ENCODE peak calls at places on chromosomes 12 and 14, in eight cellular contexts. Y, G, V, T, B, J, K and P are unnamed samples.

GRCh38 chr12:93090768-93091172 is 161.7 kb upstream of the EEA1 start:
- DNase-seq in J (no peak), Y (no peak), T (no peak), V (peak), K (peak), B (no peak), G (no peak), P (no peak)

GRCh38 chr12:119115296-119115905 is 63.3 kb upstream of the HSPB8 start:
- DNase-seq in V (peak), Y (no peak), T (no peak), B (peak), G (no peak), K (peak), J (no peak), P (no peak)

GRCh38 chr12:122374707-122375106 is 47.8 kb downstream of the CLIP1 start:
- DNase-seq in B (no peak), T (no peak), V (no peak), Y (no peak), K (no peak), J (no peak), G (no peak), P (no peak)

GRCh38 chr12:121138284-121138683 is 5.6 kb downstream of the P2RX7 start:
- DNase-seq in B (no peak), Y (no peak), V (no peak), G (no peak), K (no peak), J (no peak), T (no peak), P (no peak)

GRCh38 chr14:103084021-103084919 is at the start of gene LBHD2:
- DNase-seq in V (peak), B (no peak), T (peak), J (no peak), G (no peak), K (peak), Y (no peak), P (no peak)

GRCh38 chr14:75428230-75429104 is 645 bp downstream of the JDP2 start:
- DNase-seq in K (no peak), V (peak), B (no peak), Y (no peak), T (peak), G (no peak), J (no peak), P (peak)

GRCh38 chr14:106820119-106820518 is 1293.7 kb downstream of the TMEM121 start:
- DNase-seq in B (no peak), T (no peak), G (no peak), J (no peak), V (no peak), Y (no peak), K (no peak), P (no peak)

GRCh38 chr14:104600141-104600643 is 4.4 kb downstream of the TMEM179 start:
- DNase-seq in Y (no peak), V (peak), G (no peak), J (no peak), T (peak), K (no peak), B (no peak), P (no peak)

GRCh38 chr12:109888179-109889020 is 8.1 kb upstream of the GLTP start:
- DNase-seq in G (no peak), B (peak), Y (peak), T (no peak), V (peak), J (no peak), K (peak), P (no peak)

GRCh38 chr14:59358105-59358504 is 107.1 kb downstream of the GPR135 start:
- DNase-seq in K (peak), J (no peak), T (no peak), B (no peak), V (peak), G (no peak), Y (peak), P (peak)

GRCh38 chr14:74510211-74510931 is 16.8 kb downstream of the ISCA2 start:
- DNase-seq in K (peak), J (no peak), G (no peak), Y (no peak), T (peak), V (peak), B (no peak), P (no peak)

GRCh38 chr12:54039417-54040147 is 6.7 kb downstream of the HOXC5 start:
- DNase-seq in V (no peak), J (no peak), G (no peak), Y (no peak), T (no peak), K (no peak), B (no peak), P (no peak)
- TF ChIP-seq CTCF in V (no peak), J (no peak), G (no peak), Y (no peak), T (no peak), K (no peak), B (no peak), P (no peak)

DNA sequence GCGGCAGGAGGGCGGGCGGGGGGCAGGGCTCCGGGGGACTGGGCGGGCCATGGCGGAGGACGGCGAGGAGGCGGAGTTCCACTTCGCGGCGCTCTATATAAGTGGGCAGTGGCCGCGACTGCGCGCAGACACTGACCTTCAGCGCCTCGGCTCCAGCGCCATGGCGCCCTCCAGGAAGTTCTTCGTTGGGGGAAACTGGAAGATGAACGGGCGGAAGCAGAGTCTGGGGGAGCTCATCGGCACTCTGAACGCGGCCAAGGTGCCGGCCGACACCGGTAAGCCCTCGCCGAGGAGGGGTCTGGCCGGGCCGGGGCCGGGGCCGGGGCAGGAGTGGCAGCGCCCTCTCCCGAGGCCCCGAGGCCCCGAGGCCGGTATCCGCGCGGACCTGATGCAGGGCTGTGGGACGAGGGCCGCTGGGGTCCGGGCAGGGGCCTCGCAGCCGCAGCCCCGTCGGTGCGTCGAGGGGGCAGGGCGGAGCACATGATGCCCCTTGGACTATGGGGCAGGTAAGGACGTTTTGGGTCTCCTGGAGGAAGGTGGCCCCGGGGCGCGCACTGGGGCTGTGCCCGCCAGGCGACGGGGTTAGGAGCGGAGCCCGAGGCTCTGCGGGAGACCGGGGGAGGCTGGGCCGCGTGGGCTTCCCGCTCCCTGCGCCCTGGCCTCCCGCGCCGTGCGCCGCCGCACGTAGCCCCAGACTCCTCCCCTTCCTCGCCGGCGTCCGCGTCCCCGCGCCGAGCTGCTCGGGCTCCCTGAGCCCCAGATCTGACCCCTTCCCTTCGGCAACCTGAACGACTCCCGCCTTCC is at the start of gene TPI1:
- DNase-seq in J (peak), B (peak), Y (no peak), V (peak), G (peak), K (peak), T (peak), P (peak)
- TF ChIP-seq CTCF in J (no peak), B (no peak), Y (no peak), V (no peak), G (no peak), K (no peak), T (peak), P (no peak)

DNA sequence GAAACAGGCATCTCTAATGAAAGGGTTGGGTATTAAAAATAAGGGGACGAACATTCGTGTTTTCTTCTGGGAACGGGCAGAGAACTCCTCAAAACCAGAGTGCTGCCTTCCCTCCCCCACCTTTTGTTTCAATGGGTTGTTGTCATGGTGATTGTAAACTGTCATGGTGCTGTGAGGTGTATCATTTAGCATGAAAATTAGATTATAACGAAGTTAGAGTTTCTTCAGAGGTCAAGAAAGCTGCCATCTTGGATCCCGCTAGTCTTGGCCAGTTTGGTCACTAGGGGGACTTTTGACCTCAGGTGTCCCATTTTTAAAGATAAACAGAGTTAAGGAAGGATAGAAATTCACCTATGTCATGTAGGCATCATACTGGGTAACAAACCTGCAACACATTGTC is 123.0 kb downstream of the PDE3A start:
- DNase-seq in Y (no peak), G (no peak), J (no peak), K (no peak), T (no peak), B (no peak), V (no peak), P (no peak)
- TF ChIP-seq CTCF in Y (no peak), G (no peak), J (no peak), K (no peak), T (no peak), B (no peak), V (no peak), P (no peak)

GRCh38 chr14:22226381-22226780 is 362.6 kb downstream of the DAD1 start:
- DNase-seq in K (peak), V (no peak), J (no peak), T (peak), B (no peak), Y (no peak), G (no peak), P (no peak)
- TF ChIP-seq CTCF in K (peak), V (no peak), J (no peak), T (peak), B (peak), Y (peak), G (no peak), P (no peak)

GRCh38 chr12:16187684-16188083 is 89.8 kb downstream of the SLC15A5 start:
- DNase-seq in V (no peak), B (no peak), T (no peak), G (no peak), K (no peak), J (no peak), Y (no peak), P (no peak)

GRCh38 chr12:16184691-16185090 is 92.8 kb downstream of the SLC15A5 start:
- DNase-seq in J (no peak), B (no peak), T (no peak), G (no peak), V (no peak), K (no peak), Y (no peak), P (no peak)

GRCh38 chr12:16189849-16190248 is 87.6 kb downstream of the SLC15A5 start:
- DNase-seq in B (no peak), T (no peak), J (no peak), Y (no peak), V (peak), K (peak), G (no peak), P (no peak)
- TF ChIP-seq CTCF in B (peak), T (no peak), J (no peak), Y (peak), V (peak), K (peak), G (no peak), P (no peak)

DNA sequence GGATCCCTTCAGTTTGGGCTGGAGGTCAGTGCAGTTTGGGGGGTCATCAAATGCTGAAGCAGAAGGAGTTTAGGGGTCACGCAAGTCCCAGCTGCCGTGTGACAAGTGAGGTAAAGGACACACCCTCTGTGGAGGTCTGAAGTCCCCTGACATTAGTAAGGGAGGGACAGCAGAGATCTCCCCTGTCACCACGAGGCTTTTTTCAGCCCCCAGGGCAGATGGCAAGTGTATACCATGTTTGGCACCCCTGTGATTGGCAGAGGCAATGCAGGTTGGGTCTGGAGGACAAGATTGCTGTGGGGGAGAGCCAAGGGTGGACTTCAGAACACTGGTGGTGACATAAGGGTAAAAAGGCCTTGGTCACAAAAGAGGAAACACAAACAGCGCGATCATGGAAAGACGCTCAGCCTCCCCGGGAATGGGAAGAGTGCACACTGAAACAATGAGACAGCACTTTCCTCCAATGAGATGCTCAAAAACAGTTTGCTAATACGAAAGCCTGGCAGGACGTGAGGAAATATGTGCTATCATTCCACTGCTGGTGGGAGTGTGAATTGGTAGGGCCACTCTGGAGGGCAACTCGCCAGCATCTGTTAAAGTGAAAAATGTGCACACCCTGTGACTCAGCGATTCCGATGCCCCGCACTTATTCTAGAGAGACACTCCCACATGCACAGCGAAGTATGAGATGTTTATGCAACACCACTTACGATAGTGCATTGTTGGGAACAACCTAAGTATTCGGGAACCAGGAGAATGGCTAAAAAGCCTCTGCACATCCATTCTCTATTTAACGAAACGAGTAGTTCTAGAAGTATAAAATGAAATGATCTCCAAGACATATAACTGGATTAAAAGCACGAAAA is 14.4 kb upstream of the CD27 start:
- DNase-seq in B (peak), T (peak), K (peak), J (peak), V (peak), G (peak), Y (peak), P (peak)
- TF ChIP-seq CTCF in B (no peak), T (no peak), K (no peak), J (no peak), V (no peak), G (no peak), Y (no peak), P (no peak)

GRCh38 chr12:125105600-125105999 is 40.4 kb downstream of the AACS start:
- DNase-seq in B (no peak), J (no peak), G (no peak), T (no peak), V (no peak), Y (no peak), K (no peak), P (no peak)
- TF ChIP-seq CTCF in B (no peak), J (no peak), G (no peak), T (no peak), V (no peak), Y (no peak), K (no peak), P (no peak)

GRCh38 chr12:67391034-67391433 is 121.9 kb downstream of the CAND1 start:
- DNase-seq in G (no peak), V (no peak), Y (no peak), J (no peak), K (no peak), T (no peak), B (no peak), P (no peak)

GRCh38 chr12:67391656-67392055 is 122.5 kb downstream of the CAND1 start:
- DNase-seq in B (no peak), G (no peak), T (no peak), J (no peak), K (no peak), Y (no peak), V (no peak), P (no peak)

GRCh38 chr12:67386869-67387570 is 117.9 kb downstream of the CAND1 start:
- DNase-seq in J (no peak), T (no peak), V (peak), G (no peak), B (no peak), Y (no peak), K (no peak), P (no peak)

GRCh38 chr12:67388331-67389163 is 119.4 kb downstream of the CAND1 start:
- DNase-seq in K (no peak), V (no peak), Y (no peak), J (no peak), B (no peak), G (no peak), T (no peak), P (no peak)
- TF ChIP-seq CTCF in K (no peak), V (no peak), Y (no peak), J (no peak), B (peak), G (no peak), T (no peak), P (peak)

DNA sequence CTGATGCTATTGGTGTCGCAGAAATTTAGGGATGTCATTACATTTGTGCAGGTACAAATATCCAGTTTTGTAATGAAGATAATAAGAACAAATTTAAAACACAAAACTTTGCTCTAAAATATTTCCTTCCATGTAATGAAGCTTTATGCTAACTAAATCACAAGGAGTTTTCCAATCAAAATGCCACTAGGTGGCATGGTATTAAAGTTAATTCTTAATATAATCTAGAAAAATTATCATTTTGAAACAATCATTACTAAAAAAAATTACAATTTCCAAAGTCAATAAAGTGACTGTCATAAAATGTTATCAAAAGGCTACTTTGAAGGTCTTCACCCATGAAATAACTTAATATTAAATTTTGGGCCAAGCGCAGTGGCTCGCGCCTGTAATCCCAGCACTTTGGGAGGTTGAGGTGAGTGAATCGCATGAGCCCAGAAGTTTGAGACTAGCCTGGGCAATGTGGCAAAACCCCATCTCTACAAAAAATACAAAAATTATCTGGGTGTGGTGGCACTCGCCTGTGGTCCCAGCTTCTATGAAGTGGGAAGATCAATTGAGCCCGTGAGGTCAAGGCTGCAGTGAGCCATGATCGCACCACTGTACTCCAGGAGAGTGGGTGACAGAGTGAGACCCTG is 77.4 kb downstream of the KIF21A start:
- DNase-seq in K (no peak), G (no peak), V (peak), B (no peak), Y (no peak), J (no peak), T (no peak), P (no peak)
- TF ChIP-seq CTCF in K (no peak), G (no peak), V (no peak), B (no peak), Y (peak), J (no peak), T (no peak), P (peak)

GRCh38 chr12:27427824-27428223 is 18.7 kb upstream of the SMCO2 start:
- DNase-seq in K (no peak), J (no peak), T (no peak), V (no peak), G (no peak), Y (no peak), B (no peak), P (no peak)

GRCh38 chr12:27422697-27423096 is 23.8 kb upstream of the SMCO2 start:
- DNase-seq in T (no peak), V (no peak), J (no peak), G (no peak), B (no peak), K (no peak), Y (no peak), P (no peak)

GRCh38 chr12:27425306-27425705 is 21.2 kb upstream of the SMCO2 start:
- DNase-seq in V (no peak), B (no peak), K (no peak), Y (no peak), G (no peak), J (no peak), T (no peak), P (no peak)

GRCh38 chr12:27426743-27427142 is 19.8 kb upstream of the SMCO2 start:
- DNase-seq in G (no peak), T (no peak), J (no peak), K (no peak), Y (no peak), B (no peak), V (no peak), P (no peak)

DNA sequence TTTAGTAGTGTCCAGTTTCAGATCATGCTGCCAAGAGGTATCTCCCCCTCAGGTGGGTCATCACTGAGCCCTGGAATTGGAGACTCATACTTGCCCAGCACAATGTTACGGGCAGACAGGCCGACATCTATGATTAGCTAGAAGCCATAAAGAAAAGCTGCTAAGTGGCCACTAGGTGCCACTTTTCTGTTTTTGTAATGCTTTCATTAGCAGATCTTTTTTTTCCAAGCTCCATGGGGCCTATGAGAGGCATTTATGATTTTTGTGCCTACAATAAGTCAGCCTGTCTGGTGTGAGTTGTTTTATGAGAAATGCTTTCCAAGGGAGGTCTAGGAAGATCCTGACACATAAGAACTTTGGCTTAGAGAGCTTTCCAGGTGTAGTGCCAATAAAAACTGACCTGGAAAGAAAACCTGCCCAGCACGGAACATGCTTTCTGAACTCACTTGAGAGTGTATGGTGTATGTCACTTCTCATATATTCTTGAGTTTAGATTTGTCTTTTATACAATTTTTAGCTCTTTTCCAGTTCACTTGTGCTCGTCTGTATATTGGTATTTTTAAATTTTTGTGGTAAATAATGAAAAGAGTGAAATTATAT is 21.8 kb upstream of the SMCO2 start:
- DNase-seq in K (peak), V (peak), G (no peak), B (peak), J (no peak), T (no peak), Y (peak), P (no peak)
- TF ChIP-seq CTCF in K (peak), V (peak), G (no peak), B (peak), J (no peak), T (peak), Y (peak), P (peak)